ENCODE peak calls at places on chromosome 22, in five cellular contexts. D, T, S, X and R are unnamed samples.

GRCh38 chr22:17972385-17973181 is 51.8 kb downstream of the MICAL3 start:
- DNase-seq in D (peak; percentile 28), T (no peak), S (no peak), X (no peak), R (no peak)

GRCh38 chr22:39238561-39238960 is 6.2 kb downstream of the PDGFB start:
- DNase-seq in D (no peak), T (no peak), S (no peak), X (no peak), R (no peak)

GRCh38 chr22:49855491-49855911 is 1.9 kb downstream of the ZBED4 start:
- DNase-seq in D (no peak), T (no peak), S (no peak), X (no peak), R (no peak)

GRCh38 chr22:17785185-17786184 is 11.2 kb upstream of the BID start:
- DNase-seq in D (no peak), T (peak; percentile 88), S (no peak), X (no peak), R (no peak)

GRCh38 chr22:38133331-38133730 is 22.8 kb upstream of the BAIAP2L2 start:
- DNase-seq in D (no peak), T (no peak), S (no peak), X (no peak), R (no peak)

GRCh38 chr22:26168934-26169311 is 339 bp upstream of the SEZ6L start:
- DNase-seq in D (no peak), T (peak; percentile 47), S (no peak), X (no peak), R (no peak)

GRCh38 chr22:38957046-38957770 is at the start of gene APOBEC3A:
- DNase-seq in D (no peak), T (peak; percentile 22), S (no peak), X (no peak), R (no peak)

GRCh38 chr22:20494978-20495860 is at the start of gene KLHL22:
- DNase-seq in D (peak; percentile 36), T (peak; percentile 38), S (no peak), X (no peak), R (peak; percentile 19)

GRCh38 chr22:27880778-27881394 is 38.2 kb downstream of the PITPNB start:
- DNase-seq in D (peak; percentile 75), T (no peak), S (no peak), X (no peak), R (peak; percentile 30)

GRCh38 chr22:50258361-50259292 is 2.9 kb downstream of the MAPK12 start:
- DNase-seq in D (no peak), T (no peak), S (no peak), X (no peak), R (no peak)

GRCh38 chr22:38051261-38051660 is 5.9 kb upstream of the PICK1 start:
- DNase-seq in D (no peak), T (no peak), S (no peak), X (no peak), R (no peak)

GRCh38 chr22:40609216-40609615 is 27.3 kb downstream of the MRTFA start:
- DNase-seq in D (no peak), T (no peak), S (no peak), X (no peak), R (no peak)

GRCh38 chr22:17060126-17060525 is 24.7 kb upstream of the IL17RA start:
- DNase-seq in D (no peak), T (no peak), S (no peak), X (no peak), R (no peak)

DNA sequence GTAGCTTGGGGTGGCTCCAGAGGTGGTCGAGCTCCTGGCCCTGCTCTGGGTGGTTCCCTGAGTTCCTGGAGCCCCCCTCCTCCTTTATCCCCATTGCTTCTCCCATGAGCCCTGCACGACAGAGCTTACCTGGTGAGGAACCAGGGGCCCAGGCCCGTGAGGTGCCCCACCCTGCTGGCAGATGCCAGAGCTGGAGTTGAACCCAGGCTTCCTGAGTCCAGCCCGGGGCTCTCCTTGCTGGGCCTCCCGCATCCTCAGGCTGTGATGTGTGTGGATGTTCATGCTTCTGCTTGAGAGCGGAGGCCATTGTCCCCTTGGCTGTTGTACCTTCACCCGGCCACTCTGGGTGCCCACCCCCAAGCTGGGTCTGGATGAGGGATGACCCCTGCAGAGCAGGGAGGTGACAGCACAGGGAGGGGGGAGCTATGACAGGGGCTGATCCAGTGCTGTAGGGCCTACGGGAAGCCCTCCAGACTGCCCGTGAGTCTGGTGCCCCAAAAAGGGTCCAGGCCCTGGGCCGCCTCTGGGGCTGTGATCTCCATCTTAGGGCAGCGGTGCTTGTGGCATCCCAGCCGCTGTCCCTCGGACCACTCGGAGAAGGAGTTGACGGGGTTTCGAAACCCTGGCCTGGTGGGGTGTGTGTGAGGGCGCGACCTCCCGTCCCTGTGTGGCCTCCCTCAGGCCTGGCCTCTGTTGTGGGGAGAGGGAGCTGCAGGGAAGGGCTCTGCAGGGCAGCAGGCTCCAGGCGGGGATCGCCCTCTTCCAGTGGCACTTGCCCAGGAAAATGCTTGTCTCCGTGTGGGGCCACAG is 14.4 kb downstream of the MPPED1 start:
- DNase-seq in D (no peak), T (no peak), S (no peak), X (no peak), R (no peak)
- H3K27ac ChIP-seq in D (no peak overlapping the region), T (no peak overlapping the region), S (no peak overlapping the region), X (no peak overlapping the region), R (no peak overlapping the region)

DNA sequence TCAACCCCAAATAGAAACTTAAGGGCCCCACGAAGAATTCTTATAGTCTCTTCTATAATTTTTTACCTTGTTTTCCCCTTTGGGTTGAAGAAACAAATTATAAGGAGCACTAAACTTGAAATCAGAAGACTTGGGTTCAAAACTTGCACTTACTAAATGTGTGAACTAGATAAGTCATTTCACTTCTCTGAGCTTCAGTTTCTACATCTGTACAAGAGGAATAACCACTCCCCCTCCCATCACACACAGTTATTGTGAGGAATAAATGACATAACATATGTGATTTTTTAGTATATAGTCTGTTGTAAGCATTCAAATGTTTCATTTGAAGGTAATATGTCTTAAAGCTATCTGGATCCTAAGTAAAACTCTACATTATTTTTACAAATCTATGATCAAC is 78.8 kb downstream of the LIF start:
- DNase-seq in D (no peak), T (no peak), S (no peak), X (no peak), R (no peak)
- H3K27ac ChIP-seq in D (no peak overlapping the region), T (no peak overlapping the region), S (no peak overlapping the region), X (no peak overlapping the region), R (no peak overlapping the region)

DNA sequence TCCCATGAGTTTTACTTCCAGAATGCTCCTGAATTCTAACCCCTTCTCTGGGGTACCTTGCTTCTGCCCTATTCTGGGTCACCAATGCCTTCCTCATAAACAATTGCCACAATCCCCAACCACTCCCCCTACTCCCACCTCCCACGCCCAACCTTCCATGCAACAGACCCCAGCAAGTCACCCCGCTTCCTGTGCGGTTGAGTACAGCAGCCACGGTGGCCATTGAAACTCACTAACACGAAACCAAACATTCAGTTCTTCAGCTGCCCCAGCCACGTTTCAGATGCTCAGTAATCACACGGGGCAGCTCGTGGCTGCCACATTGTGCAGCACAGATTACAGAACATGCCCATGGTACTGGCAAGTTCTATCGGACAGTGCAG is 3.7 kb upstream of the BCR start:
- DNase-seq in D (no peak), T (no peak), S (no peak), X (no peak), R (no peak)
- H3K27ac ChIP-seq in D (no peak overlapping the region), T (no peak overlapping the region), S (no peak overlapping the region), X (no peak overlapping the region), R (no peak overlapping the region)

GRCh38 chr22:45210577-45211431 is 29.9 kb downstream of the KIAA0930 start:
- DNase-seq in D (no peak), T (no peak), S (no peak), X (no peak), R (peak; percentile 35)

GRCh38 chr22:45211848-45212247 is 28.8 kb downstream of the KIAA0930 start:
- DNase-seq in D (no peak), T (no peak), S (no peak), X (no peak), R (no peak)

GRCh38 chr22:45211435-45211834 is 29.3 kb downstream of the KIAA0930 start:
- DNase-seq in D (no peak), T (no peak), S (no peak), X (no peak), R (no peak)

GRCh38 chr22:45212306-45212709 is 28.4 kb downstream of the KIAA0930 start:
- DNase-seq in D (peak; percentile 53), T (no peak), S (no peak), X (no peak), R (peak; percentile 84)

GRCh38 chr22:45212992-45213751 is 27.5 kb downstream of the KIAA0930 start:
- DNase-seq in D (peak; percentile 18), T (no peak), S (no peak), X (no peak), R (peak; percentile 30)
- H3K27ac ChIP-seq in D (no peak overlapping the region), T (no peak overlapping the region), S (peak overlapping the region; percentile 68), X (peak overlapping the region; percentile 16), R (peak overlapping the region; percentile 98)

DNA sequence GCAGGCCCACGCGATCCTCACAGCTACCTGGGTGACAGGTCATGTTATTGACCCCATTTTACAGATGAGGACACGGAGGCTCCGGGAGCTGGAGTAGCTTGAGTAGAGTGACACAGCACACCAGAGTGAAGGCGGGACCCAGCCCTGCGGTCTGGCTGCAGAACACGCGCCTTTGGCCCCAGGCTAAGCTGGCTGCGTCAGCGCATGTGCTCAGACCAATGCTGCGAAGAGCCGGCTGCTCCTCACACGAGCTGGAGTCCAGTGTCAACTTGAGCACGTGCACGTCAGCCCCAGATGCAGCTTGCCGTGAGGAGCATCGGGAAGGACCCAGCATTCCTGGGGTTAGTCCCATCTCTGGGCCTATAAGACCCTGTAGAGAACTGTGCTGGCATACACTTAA is 49.9 kb downstream of the SCUBE1 start:
- DNase-seq in D (no peak), T (no peak), S (no peak), X (no peak), R (no peak)
- H3K27ac ChIP-seq in D (no peak overlapping the region), T (no peak overlapping the region), S (peak overlapping the region; percentile 83), X (no peak overlapping the region), R (no peak overlapping the region)

DNA sequence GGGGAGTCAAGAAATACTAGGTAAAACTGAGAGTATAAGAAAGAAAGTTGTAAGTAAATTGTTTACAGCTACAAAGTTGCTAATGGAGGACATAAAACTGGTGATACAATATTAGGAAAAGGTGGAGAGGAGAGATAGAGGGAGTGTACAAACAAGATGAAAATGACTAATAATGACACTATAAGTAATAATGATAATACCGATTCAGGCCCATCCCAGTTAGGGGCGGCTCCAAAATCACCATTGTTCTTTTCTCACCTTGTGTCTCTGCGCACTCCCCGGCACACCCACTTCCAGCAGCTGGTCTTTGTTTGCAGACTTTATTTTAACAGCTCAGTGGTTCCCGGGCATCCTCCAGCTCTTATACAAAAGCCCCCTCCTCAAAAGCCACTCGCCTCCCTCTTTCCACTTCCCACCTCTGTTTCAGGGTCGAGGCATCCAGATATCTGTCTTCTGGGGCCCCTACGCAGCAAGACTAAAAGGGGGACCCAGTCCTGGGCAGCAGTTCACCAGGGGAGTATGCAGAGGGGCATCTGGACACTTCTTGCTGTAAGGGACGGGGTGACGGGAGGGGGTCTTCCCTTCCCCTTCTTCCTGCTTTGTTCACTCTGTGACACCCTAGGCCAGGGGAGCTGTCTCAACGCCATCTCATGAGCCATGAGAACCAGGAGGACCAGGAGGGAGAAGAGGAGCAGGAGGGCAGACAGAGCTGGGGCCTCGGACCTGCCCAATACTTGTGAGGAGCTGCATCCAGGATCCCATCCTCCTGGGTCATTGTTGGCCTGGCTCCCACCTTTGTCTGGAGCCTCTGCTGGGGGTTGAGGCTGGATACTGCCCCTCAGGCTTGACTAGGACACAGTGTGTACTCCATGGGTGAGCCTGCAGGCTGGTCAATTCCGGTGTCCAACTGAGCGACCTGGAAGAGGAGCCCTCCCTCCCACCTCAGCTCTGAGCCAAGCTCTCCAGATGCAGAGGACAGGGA is 2.7 kb downstream of the APOL2 start:
- DNase-seq in D (no peak), T (peak; percentile 16), S (no peak), X (no peak), R (no peak)
- H3K27ac ChIP-seq in D (no peak overlapping the region), T (no peak overlapping the region), S (peak overlapping the region; percentile 89), X (no peak overlapping the region), R (peak overlapping the region; percentile 60)